ENCODE peak calls at places on chromosomes 5 and 9, in four cellular contexts. One of them, this sample, is unnamed. For H3K4me1 and H3K9me3, the result is how much of the 10 kb centered on the place peaks cover.

GRCh38 chr9:127897194-127897692 is 2.2 kb downstream of the ST6GALNAC6 start:
- DNase-seq in heart right ventricle: peak
- DNase-seq in tibial nerve: peak
- DNase-seq in prostate gland: no peak
- DNase-seq in this sample: peak

GRCh38 chr5:6355294-6355693 is 23.1 kb downstream of the MED10 start:
- DNase-seq in heart right ventricle: no peak
- DNase-seq in prostate gland: no peak
- DNase-seq in tibial nerve: no peak
- DNase-seq in this sample: peak

GRCh38 chr5:67659288-67659687 is 462.7 kb upstream of the CD180 start:
- DNase-seq in prostate gland: no peak
- DNase-seq in heart right ventricle: no peak
- DNase-seq in tibial nerve: no peak
- DNase-seq in this sample: no peak

GRCh38 chr9:75709698-75710097 is 180.8 kb upstream of the PCSK5 start:
- DNase-seq in tibial nerve: no peak
- DNase-seq in heart right ventricle: no peak
- DNase-seq in prostate gland: no peak
- DNase-seq in this sample: no peak

GRCh38 chr5:113490317-113490716 is 2.1 kb upstream of the MCC start:
- DNase-seq in tibial nerve: no peak
- DNase-seq in prostate gland: no peak
- DNase-seq in heart right ventricle: no peak
- DNase-seq in this sample: no peak

GRCh38 chr9:119003882-119004617 is 365.2 kb downstream of the BRINP1 start:
- DNase-seq in prostate gland: no peak
- DNase-seq in heart right ventricle: no peak
- DNase-seq in tibial nerve: no peak
- DNase-seq in this sample: no peak

GRCh38 chr5:74282495-74282894 is 358.0 kb downstream of the ENC1 start:
- DNase-seq in tibial nerve: no peak
- DNase-seq in prostate gland: no peak
- DNase-seq in heart right ventricle: no peak
- DNase-seq in this sample: no peak

GRCh38 chr9:14315754-14316573 is 2.0 kb upstream of the NFIB start:
- DNase-seq in prostate gland: peak
- DNase-seq in heart right ventricle: peak
- DNase-seq in tibial nerve: no peak
- DNase-seq in this sample: peak

GRCh38 chr5:151469386-151469785 is 22.0 kb downstream of the SLC36A1 start:
- DNase-seq in prostate gland: no peak
- DNase-seq in heart right ventricle: no peak
- DNase-seq in tibial nerve: no peak
- DNase-seq in this sample: no peak

GRCh38 chr9:121573717-121574485 is 74.3 kb upstream of the GGTA1 start:
- DNase-seq in tibial nerve: no peak
- DNase-seq in prostate gland: no peak
- DNase-seq in heart right ventricle: no peak
- DNase-seq in this sample: no peak

GRCh38 chr9:17793713-17794622 is 215.1 kb downstream of the SH3GL2 start:
- DNase-seq in prostate gland: no peak
- DNase-seq in tibial nerve: no peak
- DNase-seq in heart right ventricle: no peak
- DNase-seq in this sample: no peak

GRCh38 chr9:72537671-72538070 is 16.3 kb downstream of the TMC1 start:
- DNase-seq in heart right ventricle: no peak
- DNase-seq in prostate gland: no peak
- DNase-seq in tibial nerve: no peak
- DNase-seq in this sample: no peak

GRCh38 chr5:159680095-159680494 is 236.2 kb upstream of the ADRA1B start:
- DNase-seq in tibial nerve: no peak
- DNase-seq in prostate gland: no peak
- DNase-seq in heart right ventricle: no peak
- DNase-seq in this sample: no peak

GRCh38 chr9:86321373-86321772 is 32.8 kb downstream of the TUT7 start:
- DNase-seq in prostate gland: no peak
- DNase-seq in heart right ventricle: no peak
- DNase-seq in tibial nerve: no peak
- DNase-seq in this sample: no peak

GRCh38 chr5:93251347-93251746 is 329.7 kb downstream of the NR2F1-AS1 start:
- DNase-seq in prostate gland: no peak
- DNase-seq in heart right ventricle: no peak
- DNase-seq in tibial nerve: no peak
- DNase-seq in this sample: no peak

GRCh38 chr9:129235041-129235930 is 57.2 kb upstream of the IER5L start:
- DNase-seq in tibial nerve: no peak
- DNase-seq in heart right ventricle: no peak
- DNase-seq in prostate gland: no peak
- DNase-seq in this sample: peak

GRCh38 chr5:140295414-140295813 is 7.5 kb downstream of the PFDN1 start:
- DNase-seq in tibial nerve: peak
- DNase-seq in heart right ventricle: no peak
- DNase-seq in prostate gland: peak
- DNase-seq in this sample: no peak

GRCh38 chr5:158522761-158523160 is 577.0 kb downstream of the EBF1 start:
- DNase-seq in tibial nerve: peak
- DNase-seq in prostate gland: no peak
- DNase-seq in heart right ventricle: no peak
- DNase-seq in this sample: no peak

GRCh38 chr5:118144540-118144939 is 843.8 kb downstream of the DTWD2 start:
- DNase-seq in prostate gland: no peak
- DNase-seq in tibial nerve: no peak
- DNase-seq in heart right ventricle: no peak
- DNase-seq in this sample: no peak

GRCh38 chr9:4547016-4547415 is 56.7 kb downstream of the SLC1A1 start:
- DNase-seq in prostate gland: no peak
- DNase-seq in heart right ventricle: no peak
- DNase-seq in tibial nerve: no peak
- DNase-seq in this sample: no peak

GRCh38 chr9:28206280-28206679 is 633.0 kb upstream of the C9orf72 start:
- DNase-seq in heart right ventricle: no peak
- DNase-seq in tibial nerve: no peak
- DNase-seq in prostate gland: no peak
- DNase-seq in this sample: no peak

GRCh38 chr9:135990468-135991429 is 29.6 kb upstream of the UBAC1 start:
- DNase-seq in heart right ventricle: peak
- DNase-seq in tibial nerve: no peak
- DNase-seq in prostate gland: no peak
- DNase-seq in this sample: peak

GRCh38 chr5:74919487-74919886 is 53.3 kb upstream of the FAM169A start:
- DNase-seq in prostate gland: peak
- DNase-seq in tibial nerve: no peak
- DNase-seq in heart right ventricle: no peak
- DNase-seq in this sample: no peak

GRCh38 chr9:77743381-77743780 is 95.3 kb upstream of the GNA14 start:
- DNase-seq in heart right ventricle: no peak
- DNase-seq in tibial nerve: no peak
- DNase-seq in prostate gland: no peak
- DNase-seq in this sample: no peak

GRCh38 chr5:97071101-97071500 is 71.3 kb downstream of the LIX1 start:
- DNase-seq in heart right ventricle: no peak
- DNase-seq in prostate gland: peak
- DNase-seq in tibial nerve: no peak
- DNase-seq in this sample: no peak

GRCh38 chr5:163571755-163572154 is 66.3 kb downstream of the MAT2B start:
- DNase-seq in prostate gland: peak
- DNase-seq in heart right ventricle: no peak
- DNase-seq in tibial nerve: no peak
- DNase-seq in this sample: no peak

GRCh38 chr9:135246248-135247173 is 159.0 kb downstream of the OLFM1 start:
- DNase-seq in prostate gland: no peak
- DNase-seq in heart right ventricle: no peak
- DNase-seq in tibial nerve: no peak
- DNase-seq in this sample: peak

GRCh38 chr9:127055745-127056402 is 66.6 kb downstream of the ANGPTL2 start:
- DNase-seq in heart right ventricle: no peak
- DNase-seq in tibial nerve: no peak
- DNase-seq in prostate gland: no peak
- DNase-seq in this sample: no peak

GRCh38 chr5:175684931-175685330 is 27.1 kb downstream of the HRH2 start:
- DNase-seq in heart right ventricle: no peak
- DNase-seq in tibial nerve: no peak
- DNase-seq in prostate gland: no peak
- DNase-seq in this sample: no peak

GRCh38 chr9:87270241-87271234 is 227.1 kb upstream of the DAPK1 start:
- DNase-seq in heart right ventricle: peak
- DNase-seq in tibial nerve: peak
- DNase-seq in prostate gland: no peak
- DNase-seq in this sample: peak

GRCh38 chr9:124869986-124870560 is 8.1 kb downstream of the ARPC5L start:
- DNase-seq in heart right ventricle: no peak
- DNase-seq in tibial nerve: no peak
- DNase-seq in prostate gland: no peak
- DNase-seq in this sample: no peak

GRCh38 chr5:62155988-62156387 is 150.0 kb upstream of the KIF2A start:
- DNase-seq in heart right ventricle: no peak
- DNase-seq in prostate gland: no peak
- DNase-seq in tibial nerve: no peak
- DNase-seq in this sample: no peak

GRCh38 chr9:94097788-94098413 is 13.6 kb downstream of the PTPDC1 start:
- DNase-seq in heart right ventricle: no peak
- DNase-seq in tibial nerve: no peak
- DNase-seq in prostate gland: no peak
- DNase-seq in this sample: no peak

GRCh38 chr5:524442-525163 is at the start of gene SLC9A3:
- DNase-seq in heart right ventricle: peak
- DNase-seq in tibial nerve: no peak
- DNase-seq in prostate gland: no peak
- DNase-seq in this sample: peak
- H3K4me3 ChIP-seq in heart right ventricle: peak
- H3K4me3 ChIP-seq in tibial nerve: peak
- H3K4me3 ChIP-seq in prostate gland: peak
- H3K4me3 ChIP-seq in this sample: peak

DNA sequence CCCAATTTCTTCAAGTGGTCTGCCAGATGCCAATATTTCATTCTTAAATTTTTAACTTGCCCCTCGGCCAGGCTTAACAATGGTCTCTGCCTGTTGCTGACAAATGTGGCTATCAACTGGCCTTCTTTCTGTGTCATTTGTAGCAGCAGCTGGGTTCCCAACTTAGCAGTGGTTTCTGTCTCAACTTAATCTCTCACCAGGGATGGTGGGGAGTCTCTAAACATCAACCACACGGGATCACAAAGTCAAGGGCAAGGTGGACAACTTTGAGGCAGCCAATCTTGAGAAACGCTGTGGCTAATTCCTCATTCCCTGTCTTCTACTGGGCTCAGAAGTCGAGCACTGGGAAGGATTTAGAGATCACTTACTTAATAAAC is 81.1 kb downstream of the RAPGEF1 start:
- DNase-seq in prostate gland: no peak
- DNase-seq in tibial nerve: no peak
- DNase-seq in heart right ventricle: no peak
- DNase-seq in this sample: no peak
- H3K4me1 ChIP-seq in prostate gland: under half
- H3K4me1 ChIP-seq in tibial nerve: under half
- H3K4me1 ChIP-seq in heart right ventricle: half or more
- H3K4me1 ChIP-seq in this sample: under half

DNA sequence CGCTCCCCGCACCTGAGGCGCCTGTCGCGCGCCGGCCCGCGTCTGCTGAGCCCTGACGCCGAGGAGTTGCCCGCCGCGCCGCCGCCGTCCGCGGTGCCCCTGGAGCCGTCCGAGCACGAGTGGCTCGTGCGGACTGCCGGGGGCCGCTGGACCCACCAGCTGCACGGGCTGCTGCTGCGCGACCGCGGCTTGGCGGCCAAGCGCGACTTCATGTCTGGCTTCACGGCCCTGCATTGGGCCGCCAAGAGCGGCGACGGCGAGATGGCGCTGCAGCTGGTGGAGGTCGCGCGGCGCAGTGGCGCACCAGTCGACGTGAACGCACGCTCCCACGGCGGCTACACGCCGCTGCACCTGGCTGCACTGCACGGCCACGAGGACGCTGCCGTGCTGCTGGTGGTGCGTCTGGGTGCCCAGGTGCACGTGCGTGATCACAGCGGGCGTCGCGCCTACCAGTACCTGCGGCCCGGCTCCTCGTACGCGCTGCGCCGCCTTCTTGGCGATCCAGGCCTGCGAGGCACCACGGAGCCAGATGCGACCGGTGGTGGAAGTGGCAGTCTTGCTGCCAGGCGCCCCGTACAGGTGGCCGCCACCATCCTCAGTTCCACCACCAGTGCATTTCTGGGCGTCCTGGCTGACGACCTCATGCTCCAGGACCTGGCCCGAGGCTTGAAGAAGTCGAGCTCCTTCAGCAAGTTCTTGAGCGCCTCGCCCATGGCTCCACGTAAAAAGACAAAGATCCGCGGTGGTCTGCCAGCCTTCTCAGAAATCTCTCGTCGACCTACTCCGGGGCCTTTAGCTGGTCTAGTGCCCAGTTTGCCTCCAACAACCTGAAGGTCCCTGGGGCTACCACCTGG is 1.6 kb downstream of the SOWAHA start:
- DNase-seq in heart right ventricle: no peak
- DNase-seq in prostate gland: no peak
- DNase-seq in tibial nerve: no peak
- DNase-seq in this sample: no peak
- H3K9me3 ChIP-seq in heart right ventricle: under half
- H3K9me3 ChIP-seq in prostate gland: under half
- H3K9me3 ChIP-seq in tibial nerve: under half
- H3K9me3 ChIP-seq in this sample: under half

GRCh38 chr5:116276952-116277351 is 192.1 kb downstream of the COMMD10 start:
- DNase-seq in prostate gland: no peak
- DNase-seq in tibial nerve: no peak
- DNase-seq in heart right ventricle: no peak
- DNase-seq in this sample: no peak
- H3K4me3 ChIP-seq in prostate gland: no peak
- H3K4me3 ChIP-seq in tibial nerve: no peak
- H3K4me3 ChIP-seq in heart right ventricle: no peak
- H3K4me3 ChIP-seq in this sample: no peak

This sample was measured in right cardiac atrium.